ENCODE peak calls at places on chromosomes 2 and 18, in eight cellular contexts. B is GM12865; A is activated effector memory CD4-positive, alpha-beta T cell treated with anti-CD3 and anti-CD28 coated beads, Interleukin-2, amount 50 U/mL, for 16 hours; Q is heart left ventricle; J is A673; T is SK-MEL-5; X is HT1080; Y is GM12891. D is an unnamed sample.

GRCh38 chr2:234403074-234403473 is 93.8 kb downstream of the ARL4C start:
- DNase-seq in B (no peak), A (no peak), Q (no peak), J (no peak), T (no peak), X (peak), Y (no peak), D (no peak)

GRCh38 chr2:220779918-220780317 is 792.2 kb downstream of the EPHA4 start:
- DNase-seq in B (no peak), A (no peak), Q (no peak), J (peak), T (peak), X (peak), Y (no peak), D (no peak)

GRCh38 chr2:206800501-206801416 is 35.4 kb downstream of the FASTKD2 start:
- DNase-seq in B (peak), A (peak), Q (peak), J (peak), T (peak), X (peak), Y (no peak), D (peak)

GRCh38 chr2:172427990-172428840 is 829 bp downstream of the ITGA6 start:
- DNase-seq in B (peak), A (peak), Q (peak), J (peak), T (no peak), X (peak), Y (peak), D (peak)

GRCh38 chr18:79628416-79629248 is 51.0 kb upstream of the CTDP1 start:
- DNase-seq in B (no peak), A (peak), Q (no peak), J (no peak), T (no peak), X (no peak), Y (no peak), D (no peak)

GRCh38 chr18:7382631-7383335 is 151.9 kb downstream of the LRRC30 start:
- DNase-seq in B (no peak), A (no peak), Q (no peak), J (no peak), T (no peak), X (no peak), Y (no peak), D (no peak)

GRCh38 chr2:227257820-227258219 is 67.2 kb upstream of the MFF start:
- DNase-seq in B (no peak), A (no peak), Q (no peak), J (no peak), T (no peak), X (no peak), Y (no peak), D (no peak)

GRCh38 chr2:26422947-26423629 is 21.4 kb downstream of the DRC1 start:
- DNase-seq in B (no peak), A (no peak), Q (no peak), J (no peak), T (no peak), X (no peak), Y (no peak), D (no peak)

GRCh38 chr2:98937906-98938305 is 1.9 kb upstream of the CRACDL start:
- DNase-seq in B (no peak), A (no peak), Q (no peak), J (no peak), T (no peak), X (no peak), Y (no peak), D (peak)

GRCh38 chr2:112591413-112591812 is 7.0 kb downstream of the CHCHD5 start:
- DNase-seq in B (no peak), A (no peak), Q (no peak), J (no peak), T (no peak), X (no peak), Y (no peak), D (no peak)

GRCh38 chr2:64288321-64288931 is 144.2 kb upstream of the PELI1 start:
- DNase-seq in B (no peak), A (no peak), Q (peak), J (no peak), T (no peak), X (peak), Y (no peak), D (no peak)

GRCh38 chr2:113283704-113284284 is 5.1 kb upstream of the PAX8 start:
- DNase-seq in B (no peak), A (no peak), Q (peak), J (peak), T (no peak), X (peak), Y (no peak), D (peak)

GRCh38 chr2:26300234-26300641 is 45.7 kb upstream of the SELENOI start:
- DNase-seq in B (no peak), A (no peak), Q (no peak), J (no peak), T (no peak), X (no peak), Y (no peak), D (peak)

GRCh38 chr18:11398625-11399024 is 210.8 kb upstream of the SLC35G4 start:
- DNase-seq in B (no peak), A (no peak), Q (no peak), J (peak), T (peak), X (peak), Y (no peak), D (no peak)

D was measured in thyroid gland.